ENCODE peak calls at places on chromosomes 5 and 9, in seven cellular contexts. E is K562, P is HCT116, M is GM12878, H is HepG2, U is SK-N-SH, Y is H1. S is an unnamed sample.

GRCh38 chr9:105245720-105246161 is 1.3 kb downstream of the SLC44A1 start:
- DNase-seq in P (no peak), U (no peak), H (no peak), M (no peak), E (no peak), Y (no peak), S (no peak)

GRCh38 chr9:99253772-99254431 is 31.8 kb downstream of the SEC61B start:
- DNase-seq in U (no peak), M (peak), H (no peak), Y (no peak), P (no peak), E (no peak), S (no peak)

GRCh38 chr9:104863180-104863883 is 64.6 kb downstream of the ABCA1 start:
- DNase-seq in U (peak), E (peak), P (peak), H (peak), Y (no peak), M (peak), S (no peak)

GRCh38 chr5:144812770-144813169 is 642.1 kb downstream of the KCTD16 start:
- DNase-seq in Y (no peak), E (no peak), H (no peak), P (no peak), M (no peak), U (no peak), S (no peak)

GRCh38 chr5:23419115-23419514 is 88.3 kb upstream of the PRDM9 start:
- DNase-seq in P (no peak), H (no peak), U (no peak), Y (peak), M (no peak), E (no peak), S (peak)

GRCh38 chr9:28234899-28235277 is 661.6 kb upstream of the C9orf72 start:
- DNase-seq in Y (peak), H (no peak), U (no peak), E (no peak), P (no peak), M (no peak), S (peak)

GRCh38 chr5:73094415-73094814 is 26.0 kb upstream of the TMEM171 start:
- DNase-seq in M (no peak), E (no peak), U (no peak), Y (no peak), P (no peak), H (no peak), S (no peak)

GRCh38 chr5:76818844-76819831 is at the start of gene F2RL1:
- DNase-seq in H (peak), Y (peak), M (no peak), P (peak), U (peak), E (peak), S (no peak)

GRCh38 chr5:126675338-126675737 is 74.6 kb downstream of the PHAX start:
- DNase-seq in U (no peak), Y (no peak), P (no peak), M (no peak), E (no peak), H (no peak), S (no peak)

GRCh38 chr5:126674145-126674544 is 73.4 kb downstream of the PHAX start:
- DNase-seq in M (no peak), H (no peak), E (no peak), U (no peak), P (no peak), Y (no peak), S (no peak)

GRCh38 chr5:126677101-126677500 is 76.4 kb downstream of the PHAX start:
- DNase-seq in E (peak), H (no peak), P (no peak), Y (no peak), U (no peak), M (no peak), S (no peak)

GRCh38 chr5:126673477-126673876 is 72.7 kb downstream of the PHAX start:
- DNase-seq in Y (no peak), P (no peak), E (no peak), M (no peak), H (no peak), U (no peak), S (no peak)

GRCh38 chr5:126676195-126676624 is 75.5 kb downstream of the PHAX start:
- DNase-seq in M (peak), E (peak), H (peak), Y (no peak), U (peak), P (peak), S (peak)
- TF ChIP-seq YY1 in M (peak), E (no peak), H (no peak), Y (no peak), U (no peak), P (no peak), S (no peak)

GRCh38 chr9:116549786-116550660 is 137.1 kb upstream of the TRIM32 start:
- DNase-seq in Y (no peak), E (no peak), P (no peak), H (no peak), M (no peak), U (no peak), S (no peak)
- TF ChIP-seq YY1 in Y (no peak), E (no peak), P (no peak), H (no peak), M (no peak), U (no peak), S (no peak)

DNA sequence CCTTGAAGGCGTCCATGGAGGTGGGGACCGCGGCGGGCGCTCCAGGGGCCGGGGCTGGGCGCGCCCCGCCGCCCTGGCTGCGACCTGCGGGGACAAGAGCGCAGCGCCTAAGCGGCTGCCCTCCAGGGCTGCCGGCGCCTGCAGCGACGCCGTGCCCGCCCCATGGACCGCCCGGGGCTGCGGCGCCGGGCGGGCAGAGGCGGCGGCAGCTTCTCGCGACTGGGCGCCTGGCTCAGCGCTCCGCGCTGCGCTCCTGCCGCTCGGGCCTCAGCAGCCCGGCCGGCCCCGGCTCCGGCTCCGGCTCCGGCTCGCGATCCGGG is 202 bp downstream of the PITX1 start:
- DNase-seq in H (no peak), P (no peak), E (no peak), M (no peak), Y (no peak), U (no peak), S (no peak)
- TF ChIP-seq YY1 in H (no peak), P (no peak), E (peak), M (no peak), Y (no peak), U (no peak), S (no peak)

DNA sequence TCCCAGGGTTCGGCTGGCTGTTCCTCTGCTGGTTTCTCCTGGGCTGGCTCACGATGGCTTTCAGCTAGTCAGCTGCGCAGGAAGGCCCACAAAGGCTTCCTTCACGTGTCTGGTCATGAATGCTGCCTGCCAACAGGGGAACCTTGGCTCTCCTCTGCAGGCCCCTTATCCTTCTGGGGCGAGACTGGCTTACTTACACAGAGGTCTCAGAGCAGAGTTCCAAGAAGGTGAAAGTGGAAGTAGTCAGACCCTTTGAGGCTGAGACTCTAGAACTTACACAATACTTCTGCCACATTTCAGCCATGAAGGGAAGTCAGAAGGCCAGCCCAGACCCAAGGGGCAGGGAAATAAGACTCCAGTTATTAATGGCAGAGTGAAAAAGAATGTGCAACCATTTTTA is 99.5 kb downstream of the LHFPL2 start:
- DNase-seq in E (no peak), Y (no peak), M (no peak), U (no peak), P (no peak), H (no peak), S (no peak)
- TF ChIP-seq YY1 in E (no peak), Y (no peak), M (peak), U (no peak), P (no peak), H (no peak), S (no peak)

DNA sequence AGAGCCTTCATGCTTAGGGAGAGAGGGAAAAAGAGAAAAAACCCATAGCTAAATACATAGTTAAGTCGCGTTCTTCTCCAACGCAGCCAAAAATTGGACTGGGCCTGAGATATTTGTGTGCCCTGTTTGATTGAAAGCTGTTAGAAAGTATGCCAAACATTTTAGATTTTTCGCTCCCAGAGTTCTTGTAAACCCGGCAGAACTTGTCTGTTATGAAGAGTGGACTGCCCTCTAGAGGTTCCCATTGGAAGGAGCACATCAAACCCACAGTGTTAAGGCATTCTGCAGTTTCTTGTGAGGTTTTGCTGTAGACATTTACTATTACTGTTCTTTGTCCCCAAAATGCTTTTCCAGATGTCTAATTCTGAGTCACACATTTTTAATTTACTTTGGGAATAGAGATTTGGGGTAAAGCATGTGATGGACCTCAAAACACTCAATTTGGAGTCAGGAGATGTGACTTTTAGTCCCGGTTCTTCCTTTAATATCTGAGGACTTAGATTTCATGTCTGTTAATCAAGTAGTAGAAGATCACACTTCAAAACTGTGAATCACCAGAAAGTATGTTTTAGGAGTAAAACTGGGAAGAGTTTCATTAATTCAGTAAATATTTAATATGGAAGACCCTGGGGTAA is 96.6 kb downstream of the PCSK1 start:
- DNase-seq in P (peak), Y (peak), H (peak), E (peak), U (peak), M (no peak), S (peak)
- TF ChIP-seq YY1 in P (no peak), Y (no peak), H (no peak), E (no peak), U (no peak), M (peak), S (no peak)

GRCh38 chr5:69024241-69024651 is 69.6 kb upstream of the SLC30A5 start:
- DNase-seq in U (peak), E (peak), H (peak), M (no peak), Y (no peak), P (peak), S (peak)
- TF ChIP-seq YY1 in U (no peak), E (no peak), H (no peak), M (no peak), Y (no peak), P (no peak), S (no peak)

GRCh38 chr5:172504736-172505402 is 50.5 kb upstream of the SH3PXD2B start:
- DNase-seq in M (no peak), H (no peak), E (no peak), U (no peak), P (no peak), Y (no peak), S (no peak)
- TF ChIP-seq YY1 in M (no peak), H (no peak), E (no peak), U (no peak), P (no peak), Y (no peak), S (no peak)

S was measured in NT2/D1.